ENCODE peak calls at places on chromosomes 5 and 9, in ten cellular contexts. B is NCI-H2081; P is stimulated activated naive CD8-positive, alpha-beta T cell treated with anti-CD3 and anti-CD28 coated beads, Interleukin-15, amount 100 ng/mL, for 72 hours; L is activated T-cell treated with anti-CD3 and anti-CD28 coated beads, Interleukin-2, amount 50 U/mL, for 24 hours; D is A549; X is left lobe of liver; S is fibroblast of the aortic adventitia; I is fibroblast of gingiva; R is GM12891; V is stimulated activated CD4-positive, alpha-beta T cell treated with anti-CD3 and anti-CD28 coated beads, TNF-alpha, amount 100 ng/mL, for 4 hours. Y is an unnamed sample.

GRCh38 chr5:180090769-180091546 is 19.4 kb upstream of the RNF130 start:
- DNase-seq in B (peak), P (no peak), L (no peak), D (no peak), X (peak), S (peak), I (peak), R (no peak), V (no peak), Y (no peak)

GRCh38 chr5:113050606-113051391 is 74.2 kb downstream of the DCP2 start:
- DNase-seq in B (no peak), P (no peak), L (peak), D (no peak), X (no peak), S (peak), I (peak), R (no peak), V (no peak), Y (no peak)

GRCh38 chr5:160929343-160929742 is 77.3 kb upstream of the ATP10B start:
- DNase-seq in B (no peak), P (no peak), L (no peak), D (no peak), X (no peak), S (no peak), I (no peak), R (no peak), V (no peak), Y (no peak)

GRCh38 chr5:71483355-71483754 is 27.9 kb downstream of the BDP1 start:
- DNase-seq in B (no peak), P (no peak), L (no peak), D (peak), X (no peak), S (peak), I (peak), R (no peak), V (no peak), Y (no peak)

GRCh38 chr5:55037046-55037771 is 13.2 kb downstream of the GZMK start:
- DNase-seq in B (no peak), P (peak), L (peak), D (no peak), X (no peak), S (peak), I (no peak), R (no peak), V (peak), Y (peak)

GRCh38 chr9:137690939-137691647 is 72.3 kb downstream of the EHMT1 start:
- DNase-seq in B (no peak), P (no peak), L (no peak), D (no peak), X (no peak), S (peak), I (no peak), R (no peak), V (no peak), Y (no peak)

GRCh38 chr5:32170303-32171170 is 3.6 kb downstream of the GOLPH3 start:
- DNase-seq in B (no peak), P (no peak), L (no peak), D (no peak), X (no peak), S (peak), I (peak), R (no peak), V (no peak), Y (no peak)

GRCh38 chr9:23582836-23583235 is 243.2 kb downstream of the ELAVL2 start:
- DNase-seq in B (no peak), P (no peak), L (no peak), D (no peak), X (no peak), S (no peak), I (no peak), R (no peak), V (no peak), Y (no peak)

GRCh38 chr5:14268236-14268701 is 125.1 kb downstream of the TRIO start:
- DNase-seq in B (no peak), P (no peak), L (no peak), D (peak), X (no peak), S (peak), I (peak), R (no peak), V (no peak), Y (no peak)

GRCh38 chr5:174553556-174553955 is 170.8 kb upstream of the MSX2 start:
- DNase-seq in B (no peak), P (no peak), L (no peak), D (no peak), X (no peak), S (peak), I (no peak), R (no peak), V (no peak), Y (no peak)

GRCh38 chr9:70192707-70193106 is 66.1 kb upstream of the SMC5 start:
- DNase-seq in B (no peak), P (no peak), L (no peak), D (no peak), X (no peak), S (no peak), I (no peak), R (no peak), V (no peak), Y (no peak)

GRCh38 chr5:74762599-74762998 is 4.3 kb downstream of the GFM2 start:
- DNase-seq in B (no peak), P (peak), L (no peak), D (peak), X (no peak), S (peak), I (peak), R (no peak), V (no peak), Y (no peak)

GRCh38 chr5:143870871-143871632 is 59.1 kb downstream of the HMHB1 start:
- DNase-seq in B (no peak), P (no peak), L (no peak), D (no peak), X (no peak), S (no peak), I (no peak), R (no peak), V (no peak), Y (no peak)

GRCh38 chr9:69149321-69149807 is 24.7 kb upstream of the TJP2 start:
- DNase-seq in B (peak), P (no peak), L (no peak), D (no peak), X (no peak), S (peak), I (peak), R (no peak), V (no peak), Y (no peak)

GRCh38 chr5:176436641-176437040 is 11.5 kb upstream of the FAF2 start:
- DNase-seq in B (no peak), P (no peak), L (no peak), D (no peak), X (no peak), S (peak), I (peak), R (no peak), V (no peak), Y (no peak)

GRCh38 chr9:133359420-133360175 is 3.2 kb downstream of the SURF2 start:
- DNase-seq in B (no peak), P (peak), L (peak), D (no peak), X (no peak), S (no peak), I (no peak), R (no peak), V (no peak), Y (no peak)

GRCh38 chr5:116145416-116145815 is 60.6 kb downstream of the COMMD10 start:
- DNase-seq in B (no peak), P (peak), L (no peak), D (no peak), X (no peak), S (no peak), I (no peak), R (no peak), V (no peak), Y (no peak)

GRCh38 chr9:127838375-127839078 is 15.9 kb downstream of the ENG start:
- DNase-seq in B (no peak), P (no peak), L (no peak), D (peak), X (peak), S (peak), I (peak), R (no peak), V (no peak), Y (no peak)

GRCh38 chr5:28567050-28567449 is 1528.7 kb upstream of the CDH9 start:
- DNase-seq in B (no peak), P (no peak), L (no peak), D (no peak), X (no peak), S (no peak), I (no peak), R (no peak), V (no peak), Y (no peak)

GRCh38 chr9:16321461-16322119 is 548.9 kb downstream of the BNC2 start:
- DNase-seq in B (no peak), P (no peak), L (no peak), D (no peak), X (peak), S (peak), I (peak), R (no peak), V (no peak), Y (no peak)

GRCh38 chr9:128361981-128362646 is 9.1 kb upstream of the URM1 start:
- DNase-seq in B (peak), P (peak), L (peak), D (peak), X (peak), S (peak), I (peak), R (peak), V (peak), Y (peak)

GRCh38 chr5:81125959-81126358 is 107.2 kb upstream of the CKMT2 start:
- DNase-seq in B (no peak), P (no peak), L (no peak), D (no peak), X (peak), S (peak), I (peak), R (no peak), V (no peak), Y (no peak)

GRCh38 chr5:137036630-137037029 is 462.5 kb downstream of the SPOCK1 start:
- DNase-seq in B (peak), P (no peak), L (no peak), D (no peak), X (no peak), S (no peak), I (no peak), R (no peak), V (no peak), Y (no peak)

GRCh38 chr5:16741007-16741406 is 124.2 kb upstream of the RETREG1 start:
- DNase-seq in B (peak), P (no peak), L (no peak), D (no peak), X (no peak), S (peak), I (peak), R (no peak), V (no peak), Y (no peak)

GRCh38 chr9:113577525-113578261 is 114.2 kb downstream of the RGS3 start:
- DNase-seq in B (no peak), P (no peak), L (no peak), D (no peak), X (no peak), S (peak), I (peak), R (no peak), V (no peak), Y (no peak)